ENCODE peak calls at places on chromosomes 13 and 19, in ten cellular contexts. One of them, this sample, is unnamed.
A peak's percentile ranks its signal among the peaks of the same experiment; 100 is the strongest.

GRCh38 chr13:27622881-27623280 is 1.2 kb downstream of the POLR1D start:
- DNase-seq in pancreas: no peak
- DNase-seq in A549: no peak
- DNase-seq in caudate nucleus: no peak
- DNase-seq in stomach: no peak
- DNase-seq in adrenal gland: no peak
- DNase-seq in K562: no peak
- DNase-seq in left ventricle myocardium inferior: no peak
- DNase-seq in heart left ventricle: no peak
- DNase-seq in heart right ventricle: no peak
- DNase-seq in this sample: no peak

GRCh38 chr13:38338089-38338488 is 11.6 kb upstream of the UFM1 start:
- DNase-seq in pancreas: no peak
- DNase-seq in A549: no peak
- DNase-seq in caudate nucleus: no peak
- DNase-seq in stomach: no peak
- DNase-seq in adrenal gland: no peak
- DNase-seq in K562: no peak
- DNase-seq in left ventricle myocardium inferior: no peak
- DNase-seq in heart left ventricle: no peak
- DNase-seq in heart right ventricle: no peak
- DNase-seq in this sample: no peak

GRCh38 chr13:56586966-56587365 is 553.8 kb upstream of the PRR20A start:
- DNase-seq in pancreas: no peak
- DNase-seq in A549: no peak
- DNase-seq in caudate nucleus: no peak
- DNase-seq in stomach: no peak
- DNase-seq in adrenal gland: no peak
- DNase-seq in K562: no peak
- DNase-seq in left ventricle myocardium inferior: no peak
- DNase-seq in heart left ventricle: no peak
- DNase-seq in heart right ventricle: no peak
- DNase-seq in this sample: no peak

GRCh38 chr13:74444161-74444571 is 310.0 kb upstream of the KLF12 start:
- DNase-seq in pancreas: no peak
- DNase-seq in A549: peak; percentile 0
- DNase-seq in caudate nucleus: no peak
- DNase-seq in stomach: no peak
- DNase-seq in adrenal gland: no peak
- DNase-seq in K562: no peak
- DNase-seq in left ventricle myocardium inferior: no peak
- DNase-seq in heart left ventricle: no peak
- DNase-seq in heart right ventricle: no peak
- DNase-seq in this sample: no peak

GRCh38 chr19:41249707-41250423 is 14.3 kb upstream of the HNRNPUL1 start:
- DNase-seq in pancreas: no peak
- DNase-seq in A549: peak; percentile 54
- DNase-seq in caudate nucleus: no peak
- DNase-seq in stomach: no peak
- DNase-seq in adrenal gland: no peak
- DNase-seq in K562: no peak
- DNase-seq in left ventricle myocardium inferior: no peak
- DNase-seq in heart left ventricle: no peak
- DNase-seq in heart right ventricle: no peak
- DNase-seq in this sample: no peak

GRCh38 chr13:42746846-42747245 is 34.5 kb upstream of the FAM216B start:
- DNase-seq in pancreas: no peak
- DNase-seq in A549: no peak
- DNase-seq in caudate nucleus: no peak
- DNase-seq in stomach: no peak
- DNase-seq in adrenal gland: no peak
- DNase-seq in K562: no peak
- DNase-seq in left ventricle myocardium inferior: no peak
- DNase-seq in heart left ventricle: no peak
- DNase-seq in heart right ventricle: no peak
- DNase-seq in this sample: no peak

GRCh38 chr13:101626925-101627555 is 174.6 kb downstream of the ITGBL1 start:
- DNase-seq in pancreas: no peak
- DNase-seq in A549: no peak
- DNase-seq in caudate nucleus: no peak
- DNase-seq in stomach: no peak
- DNase-seq in adrenal gland: no peak
- DNase-seq in K562: no peak
- DNase-seq in left ventricle myocardium inferior: no peak
- DNase-seq in heart left ventricle: no peak
- DNase-seq in heart right ventricle: no peak
- DNase-seq in this sample: no peak

GRCh38 chr13:32415019-32415418 is 12.9 kb downstream of the N4BP2L1 start:
- DNase-seq in pancreas: no peak
- DNase-seq in A549: peak; percentile 29
- DNase-seq in caudate nucleus: no peak
- DNase-seq in stomach: no peak
- DNase-seq in adrenal gland: no peak
- DNase-seq in K562: no peak
- DNase-seq in left ventricle myocardium inferior: no peak
- DNase-seq in heart left ventricle: no peak
- DNase-seq in heart right ventricle: no peak
- DNase-seq in this sample: peak; percentile 21

GRCh38 chr13:19845758-19846157 is 17.7 kb downstream of the ZMYM5 start:
- DNase-seq in pancreas: peak; percentile 17
- DNase-seq in A549: peak; percentile 76
- DNase-seq in caudate nucleus: no peak
- DNase-seq in stomach: no peak
- DNase-seq in adrenal gland: peak; percentile 48
- DNase-seq in K562: peak; percentile 32
- DNase-seq in left ventricle myocardium inferior: no peak
- DNase-seq in heart left ventricle: no peak
- DNase-seq in heart right ventricle: no peak
- DNase-seq in this sample: no peak

GRCh38 chr13:34467450-34468083 is 474.5 kb upstream of the NBEA start:
- DNase-seq in pancreas: no peak
- DNase-seq in A549: no peak
- DNase-seq in caudate nucleus: no peak
- DNase-seq in stomach: no peak
- DNase-seq in adrenal gland: no peak
- DNase-seq in K562: no peak
- DNase-seq in left ventricle myocardium inferior: no peak
- DNase-seq in heart left ventricle: no peak
- DNase-seq in heart right ventricle: no peak
- DNase-seq in this sample: no peak

GRCh38 chr19:49165111-49165750 is 7.6 kb downstream of the TRPM4 start:
- DNase-seq in pancreas: peak; percentile 35
- DNase-seq in A549: no peak
- DNase-seq in caudate nucleus: no peak
- DNase-seq in stomach: peak; percentile 66
- DNase-seq in adrenal gland: no peak
- DNase-seq in K562: no peak
- DNase-seq in left ventricle myocardium inferior: peak; percentile 44
- DNase-seq in heart left ventricle: peak; percentile 79
- DNase-seq in heart right ventricle: no peak
- DNase-seq in this sample: peak; percentile 90
- H3K27ac ChIP-seq in pancreas: peak overlapping the region; percentile 79
- H3K27ac ChIP-seq in A549: no peak overlapping the region
- H3K27ac ChIP-seq in caudate nucleus: peak overlapping the region; percentile 17
- H3K27ac ChIP-seq in stomach: peak overlapping the region; percentile 80
- H3K27ac ChIP-seq in adrenal gland: no peak overlapping the region
- H3K27ac ChIP-seq in K562: no peak overlapping the region
- H3K27ac ChIP-seq in left ventricle myocardium inferior: peak overlapping the region; percentile 93
- H3K27ac ChIP-seq in heart left ventricle: peak overlapping the region; percentile 95
- H3K27ac ChIP-seq in heart right ventricle: peak overlapping the region; percentile 95
- H3K27ac ChIP-seq in this sample: peak overlapping the region; percentile 100

GRCh38 chr19:44641866-44642265 is 1.8 kb upstream of the PVR start:
- DNase-seq in pancreas: no peak
- DNase-seq in A549: no peak
- DNase-seq in caudate nucleus: no peak
- DNase-seq in stomach: no peak
- DNase-seq in adrenal gland: no peak
- DNase-seq in K562: no peak
- DNase-seq in left ventricle myocardium inferior: no peak
- DNase-seq in heart left ventricle: peak; percentile 4
- DNase-seq in heart right ventricle: no peak
- DNase-seq in this sample: no peak

GRCh38 chr19:44641460-44641859 is 2.2 kb upstream of the PVR start:
- DNase-seq in pancreas: no peak
- DNase-seq in A549: no peak
- DNase-seq in caudate nucleus: no peak
- DNase-seq in stomach: no peak
- DNase-seq in adrenal gland: no peak
- DNase-seq in K562: no peak
- DNase-seq in left ventricle myocardium inferior: no peak
- DNase-seq in heart left ventricle: no peak
- DNase-seq in heart right ventricle: no peak
- DNase-seq in this sample: no peak

GRCh38 chr19:44642375-44642774 is 1.3 kb upstream of the PVR start:
- DNase-seq in pancreas: no peak
- DNase-seq in A549: no peak
- DNase-seq in caudate nucleus: no peak
- DNase-seq in stomach: no peak
- DNase-seq in adrenal gland: no peak
- DNase-seq in K562: no peak
- DNase-seq in left ventricle myocardium inferior: no peak
- DNase-seq in heart left ventricle: no peak
- DNase-seq in heart right ventricle: no peak
- DNase-seq in this sample: no peak

GRCh38 chr19:44637390-44637764 is 6.3 kb upstream of the PVR start:
- DNase-seq in pancreas: no peak
- DNase-seq in A549: no peak
- DNase-seq in caudate nucleus: no peak
- DNase-seq in stomach: no peak
- DNase-seq in adrenal gland: no peak
- DNase-seq in K562: no peak
- DNase-seq in left ventricle myocardium inferior: no peak
- DNase-seq in heart left ventricle: no peak
- DNase-seq in heart right ventricle: no peak
- DNase-seq in this sample: no peak

GRCh38 chr19:44640518-44640917 is 3.2 kb upstream of the PVR start:
- DNase-seq in pancreas: no peak
- DNase-seq in A549: no peak
- DNase-seq in caudate nucleus: no peak
- DNase-seq in stomach: no peak
- DNase-seq in adrenal gland: no peak
- DNase-seq in K562: no peak
- DNase-seq in left ventricle myocardium inferior: no peak
- DNase-seq in heart left ventricle: peak; percentile 39
- DNase-seq in heart right ventricle: no peak
- DNase-seq in this sample: peak; percentile 73
- H3K27ac ChIP-seq in pancreas: no peak overlapping the region
- H3K27ac ChIP-seq in A549: peak overlapping the region; percentile 97
- H3K27ac ChIP-seq in caudate nucleus: no peak overlapping the region
- H3K27ac ChIP-seq in stomach: no peak overlapping the region
- H3K27ac ChIP-seq in adrenal gland: no peak overlapping the region
- H3K27ac ChIP-seq in K562: no peak overlapping the region
- H3K27ac ChIP-seq in left ventricle myocardium inferior: no peak overlapping the region
- H3K27ac ChIP-seq in heart left ventricle: no peak overlapping the region
- H3K27ac ChIP-seq in heart right ventricle: no peak overlapping the region
- H3K27ac ChIP-seq in this sample: no peak overlapping the region

GRCh38 chr13:79229761-79230160 is 176.3 kb downstream of the RBM26 start:
- DNase-seq in pancreas: no peak
- DNase-seq in A549: no peak
- DNase-seq in caudate nucleus: no peak
- DNase-seq in stomach: no peak
- DNase-seq in adrenal gland: no peak
- DNase-seq in K562: no peak
- DNase-seq in left ventricle myocardium inferior: no peak
- DNase-seq in heart left ventricle: no peak
- DNase-seq in heart right ventricle: no peak
- DNase-seq in this sample: no peak
- H3K27ac ChIP-seq in pancreas: no peak overlapping the region
- H3K27ac ChIP-seq in A549: no peak overlapping the region
- H3K27ac ChIP-seq in caudate nucleus: no peak overlapping the region
- H3K27ac ChIP-seq in stomach: no peak overlapping the region
- H3K27ac ChIP-seq in adrenal gland: no peak overlapping the region
- H3K27ac ChIP-seq in K562: no peak overlapping the region
- H3K27ac ChIP-seq in left ventricle myocardium inferior: no peak overlapping the region
- H3K27ac ChIP-seq in heart left ventricle: no peak overlapping the region
- H3K27ac ChIP-seq in heart right ventricle: no peak overlapping the region
- H3K27ac ChIP-seq in this sample: no peak overlapping the region

GRCh38 chr13:40136896-40137295 is 481.4 kb downstream of the COG6 start:
- DNase-seq in pancreas: no peak
- DNase-seq in A549: no peak
- DNase-seq in caudate nucleus: no peak
- DNase-seq in stomach: no peak
- DNase-seq in adrenal gland: no peak
- DNase-seq in K562: no peak
- DNase-seq in left ventricle myocardium inferior: no peak
- DNase-seq in heart left ventricle: no peak
- DNase-seq in heart right ventricle: no peak
- DNase-seq in this sample: no peak

GRCh38 chr13:40139896-40140520 is 484.5 kb downstream of the COG6 start:
- DNase-seq in pancreas: no peak
- DNase-seq in A549: no peak
- DNase-seq in caudate nucleus: no peak
- DNase-seq in stomach: no peak
- DNase-seq in adrenal gland: no peak
- DNase-seq in K562: no peak
- DNase-seq in left ventricle myocardium inferior: no peak
- DNase-seq in heart left ventricle: no peak
- DNase-seq in heart right ventricle: no peak
- DNase-seq in this sample: no peak

GRCh38 chr13:40141859-40142555 is 486.5 kb downstream of the COG6 start:
- DNase-seq in pancreas: no peak
- DNase-seq in A549: no peak
- DNase-seq in caudate nucleus: no peak
- DNase-seq in stomach: no peak
- DNase-seq in adrenal gland: no peak
- DNase-seq in K562: no peak
- DNase-seq in left ventricle myocardium inferior: no peak
- DNase-seq in heart left ventricle: no peak
- DNase-seq in heart right ventricle: no peak
- DNase-seq in this sample: no peak

GRCh38 chr13:40132249-40132648 is 476.8 kb downstream of the COG6 start:
- DNase-seq in pancreas: no peak
- DNase-seq in A549: no peak
- DNase-seq in caudate nucleus: no peak
- DNase-seq in stomach: no peak
- DNase-seq in adrenal gland: no peak
- DNase-seq in K562: no peak
- DNase-seq in left ventricle myocardium inferior: no peak
- DNase-seq in heart left ventricle: no peak
- DNase-seq in heart right ventricle: no peak
- DNase-seq in this sample: no peak

DNA sequence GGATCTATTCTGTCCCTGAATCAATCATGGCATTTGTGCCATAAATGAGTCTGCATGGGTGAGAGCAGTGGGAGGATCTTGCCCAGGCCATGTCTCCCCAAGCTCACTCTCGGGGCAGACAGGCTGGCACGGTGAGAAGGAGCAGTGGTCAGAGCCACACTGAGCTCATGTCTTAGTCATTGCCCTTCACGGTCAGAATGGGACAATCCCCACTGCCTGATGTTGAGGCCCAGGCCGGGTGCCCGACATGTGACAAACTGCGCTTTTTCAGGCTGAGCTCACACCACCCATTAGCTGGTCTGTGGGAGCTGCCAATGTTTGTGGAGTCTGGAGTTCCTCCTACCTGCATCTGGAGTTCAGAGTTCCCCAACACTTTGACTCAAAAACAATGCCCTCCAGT is 481.9 kb downstream of the COG6 start:
- DNase-seq in pancreas: no peak
- DNase-seq in A549: no peak
- DNase-seq in caudate nucleus: no peak
- DNase-seq in stomach: no peak
- DNase-seq in adrenal gland: no peak
- DNase-seq in K562: no peak
- DNase-seq in left ventricle myocardium inferior: no peak
- DNase-seq in heart left ventricle: no peak
- DNase-seq in heart right ventricle: no peak
- DNase-seq in this sample: no peak
- H3K27ac ChIP-seq in pancreas: no peak overlapping the region
- H3K27ac ChIP-seq in A549: no peak overlapping the region
- H3K27ac ChIP-seq in caudate nucleus: no peak overlapping the region
- H3K27ac ChIP-seq in stomach: no peak overlapping the region
- H3K27ac ChIP-seq in adrenal gland: no peak overlapping the region
- H3K27ac ChIP-seq in K562: no peak overlapping the region
- H3K27ac ChIP-seq in left ventricle myocardium inferior: no peak overlapping the region
- H3K27ac ChIP-seq in heart left ventricle: no peak overlapping the region
- H3K27ac ChIP-seq in heart right ventricle: no peak overlapping the region
- H3K27ac ChIP-seq in this sample: no peak overlapping the region

This sample was measured in cardiac muscle cell.